ENCODE peak calls at places on chromosomes 4 and X, in six cellular contexts. M, L, P, F, H and O are unnamed samples.

GRCh38 chrX:72475338-72475737 is 97.3 kb downstream of the HDAC8 start:
- DNase-seq in L (no peak), M (no peak), F (no peak), P (no peak), H (no peak), O (no peak)

GRCh38 chr4:42412251-42412650 is 15.0 kb downstream of the SHISA3 start:
- DNase-seq in H (no peak), F (no peak), P (no peak), M (peak; percentile 51), L (peak; percentile 83), O (no peak)

GRCh38 chr4:15690020-15690809 is 8.6 kb downstream of the FAM200B start:
- DNase-seq in H (no peak), L (peak; percentile 93), F (no peak), P (no peak), M (peak; percentile 99), O (peak; percentile 70)

GRCh38 chr4:121273191-121273590 is 107.6 kb downstream of the QRFPR start:
- DNase-seq in H (no peak), M (no peak), P (no peak), F (no peak), L (no peak), O (no peak)

GRCh38 chrX:48573690-48574269 is 504 bp upstream of the RBM3 start:
- DNase-seq in F (no peak), M (no peak), L (no peak), P (peak; percentile 54), H (peak; percentile 69), O (no peak)

GRCh38 chr4:26010266-26010665 is 96.2 kb downstream of the SMIM20 start:
- DNase-seq in M (peak; percentile 27), F (no peak), L (no peak), P (no peak), H (no peak), O (no peak)

GRCh38 chrX:69613946-69614345 is 2.0 kb upstream of the EDA start:
- DNase-seq in L (no peak), F (no peak), M (no peak), H (no peak), P (no peak), O (no peak)

GRCh38 chrX:53318766-53319353 is 37.5 kb upstream of the IQSEC2 start:
- DNase-seq in P (no peak), F (no peak), H (no peak), M (no peak), L (no peak), O (no peak)

GRCh38 chr4:140213116-140213515 is 59.1 kb upstream of the MAML3 start:
- DNase-seq in F (no peak), H (no peak), P (no peak), L (no peak), M (no peak), O (no peak)

GRCh38 chr4:33625762-33626161 is 2618.6 kb downstream of the ARAP2 start:
- DNase-seq in M (no peak), H (peak; percentile 16), L (no peak), F (no peak), P (no peak), O (no peak)

GRCh38 chr4:169254546-169254983 is 16.2 kb downstream of the SH3RF1 start:
- DNase-seq in P (no peak), M (peak; percentile 91), L (peak; percentile 86), H (no peak), F (no peak), O (no peak)

GRCh38 chrX:129787336-129788055 is 7.7 kb downstream of the SASH3 start:
- DNase-seq in M (no peak), P (no peak), F (no peak), L (no peak), H (no peak), O (no peak)

GRCh38 chr4:94767446-94767845 is 9.7 kb downstream of the BMPR1B start:
- DNase-seq in L (no peak), M (no peak), H (no peak), F (no peak), P (no peak), O (no peak)

GRCh38 chrX:155966876-155967275 is 30.6 kb upstream of the IL9R start:
- DNase-seq in L (no peak), P (peak; percentile 70), F (no peak), H (peak; percentile 44), M (peak; percentile 25), O (peak; percentile 36)

GRCh38 chr4:59091376-59092142 is 1981.4 kb upstream of the IGFBP7 start:
- DNase-seq in P (no peak), M (no peak), L (no peak), F (no peak), H (no peak), O (no peak)

GRCh38 chrX:148530464-148531077 is 30.2 kb downstream of the AFF2 start:
- DNase-seq in F (no peak), L (peak; percentile 20), P (no peak), M (peak; percentile 9), H (no peak), O (no peak)

GRCh38 chrX:47628980-47629379 is 750 bp downstream of the CFP start:
- DNase-seq in L (no peak), P (no peak), F (no peak), M (no peak), H (no peak), O (no peak)

GRCh38 chr4:9608300-9608699 is 164.1 kb downstream of the DEFB131A start:
- DNase-seq in H (no peak), P (no peak), L (no peak), M (no peak), F (no peak), O (no peak)

GRCh38 chr4:37948542-37948941 is 11.7 kb upstream of the PTTG2 start:
- DNase-seq in M (no peak), P (no peak), H (no peak), F (no peak), L (no peak), O (no peak)

GRCh38 chr4:159248383-159249178 is 145.7 kb downstream of the RAPGEF2 start:
- DNase-seq in L (peak; percentile 53), P (no peak), F (no peak), M (peak; percentile 82), H (peak; percentile 23), O (no peak)

GRCh38 chrX:86148594-86148993 is 343 bp downstream of the DACH2 start:
- DNase-seq in P (no peak), H (no peak), M (no peak), F (no peak), L (no peak), O (no peak)